ENCODE peak calls at places on chromosomes 12 and 14, in seven cellular contexts. One of them, this sample, is unnamed.

GRCh38 chr12:61538951-61539350 is 721.3 kb upstream of the USP15 start:
- DNase-seq in K562: no peak
- DNase-seq in SK-N-SH: no peak
- DNase-seq in HepG2: no peak
- DNase-seq in H1: no peak
- DNase-seq in HCT116: peak; percentile 26
- DNase-seq in T47D: no peak
- DNase-seq in this sample: no peak

GRCh38 chr12:93341409-93342044 is 36.2 kb upstream of the NUDT4 start:
- DNase-seq in K562: no peak
- DNase-seq in SK-N-SH: no peak
- DNase-seq in HepG2: no peak
- DNase-seq in H1: no peak
- DNase-seq in HCT116: no peak
- DNase-seq in T47D: no peak
- DNase-seq in this sample: no peak

GRCh38 chr12:23368590-23368989 is 580.9 kb downstream of the SOX5 start:
- DNase-seq in K562: no peak
- DNase-seq in SK-N-SH: no peak
- DNase-seq in HepG2: no peak
- DNase-seq in H1: no peak
- DNase-seq in HCT116: no peak
- DNase-seq in T47D: no peak
- DNase-seq in this sample: no peak

GRCh38 chr12:94244165-94245133 is 96.1 kb downstream of the PLXNC1 start:
- DNase-seq in K562: no peak
- DNase-seq in SK-N-SH: no peak
- DNase-seq in HepG2: no peak
- DNase-seq in H1: no peak
- DNase-seq in HCT116: no peak
- DNase-seq in T47D: no peak
- DNase-seq in this sample: no peak

GRCh38 chr12:70920251-70920851 is at the start of gene PTPRR:
- DNase-seq in K562: no peak
- DNase-seq in SK-N-SH: peak; percentile 76
- DNase-seq in HepG2: no peak
- DNase-seq in H1: no peak
- DNase-seq in HCT116: no peak
- DNase-seq in T47D: no peak
- DNase-seq in this sample: no peak

GRCh38 chr14:61620130-61620946 is 75.0 kb upstream of the HIF1A start:
- DNase-seq in K562: no peak
- DNase-seq in SK-N-SH: no peak
- DNase-seq in HepG2: peak; percentile 32
- DNase-seq in H1: no peak
- DNase-seq in HCT116: no peak
- DNase-seq in T47D: no peak
- DNase-seq in this sample: peak; percentile 35

GRCh38 chr12:52230364-52231281 is 2.4 kb upstream of the KRT7 start:
- DNase-seq in K562: no peak
- DNase-seq in SK-N-SH: peak; percentile 23
- DNase-seq in HepG2: no peak
- DNase-seq in H1: no peak
- DNase-seq in HCT116: no peak
- DNase-seq in T47D: no peak
- DNase-seq in this sample: no peak

GRCh38 chr12:13436696-13437391 is 240.3 kb downstream of the EMP1 start:
- DNase-seq in K562: peak; percentile 60
- DNase-seq in SK-N-SH: peak; percentile 20
- DNase-seq in HepG2: no peak
- DNase-seq in H1: no peak
- DNase-seq in HCT116: no peak
- DNase-seq in T47D: no peak
- DNase-seq in this sample: no peak

GRCh38 chr14:54935958-54936357 is 33.3 kb upstream of the GCH1 start:
- DNase-seq in K562: no peak
- DNase-seq in SK-N-SH: no peak
- DNase-seq in HepG2: peak; percentile 5
- DNase-seq in H1: no peak
- DNase-seq in HCT116: no peak
- DNase-seq in T47D: no peak
- DNase-seq in this sample: no peak

GRCh38 chr12:54156578-54156977 is 32.2 kb downstream of the SMUG1 start:
- DNase-seq in K562: no peak
- DNase-seq in SK-N-SH: no peak
- DNase-seq in HepG2: no peak
- DNase-seq in H1: no peak
- DNase-seq in HCT116: no peak
- DNase-seq in T47D: no peak
- DNase-seq in this sample: no peak

GRCh38 chr14:53890611-53891091 is 66.0 kb downstream of the BMP4 start:
- DNase-seq in K562: no peak
- DNase-seq in SK-N-SH: no peak
- DNase-seq in HepG2: peak; percentile 46
- DNase-seq in H1: peak; percentile 57
- DNase-seq in HCT116: no peak
- DNase-seq in T47D: no peak
- DNase-seq in this sample: no peak

GRCh38 chr12:51364026-51364425 is 17.5 kb upstream of the CELA1 start:
- DNase-seq in K562: no peak
- DNase-seq in SK-N-SH: no peak
- DNase-seq in HepG2: no peak
- DNase-seq in H1: no peak
- DNase-seq in HCT116: no peak
- DNase-seq in T47D: no peak
- DNase-seq in this sample: no peak

GRCh38 chr12:14959916-14960315 is 1.5 kb downstream of the ARHGDIB start:
- DNase-seq in K562: no peak
- DNase-seq in SK-N-SH: no peak
- DNase-seq in HepG2: no peak
- DNase-seq in H1: no peak
- DNase-seq in HCT116: no peak
- DNase-seq in T47D: no peak
- DNase-seq in this sample: no peak

GRCh38 chr14:105666420-105666819 is 140.0 kb downstream of the TMEM121 start:
- DNase-seq in K562: no peak
- DNase-seq in SK-N-SH: no peak
- DNase-seq in HepG2: no peak
- DNase-seq in H1: no peak
- DNase-seq in HCT116: no peak
- DNase-seq in T47D: no peak
- DNase-seq in this sample: no peak

GRCh38 chr12:47085815-47086252 is 6.1 kb upstream of the AMIGO2 start:
- DNase-seq in K562: no peak
- DNase-seq in SK-N-SH: no peak
- DNase-seq in HepG2: peak; percentile 41
- DNase-seq in H1: no peak
- DNase-seq in HCT116: no peak
- DNase-seq in T47D: no peak
- DNase-seq in this sample: no peak

GRCh38 chr14:40847496-40847895 is 759.2 kb upstream of the LRFN5 start:
- DNase-seq in K562: no peak
- DNase-seq in SK-N-SH: no peak
- DNase-seq in HepG2: no peak
- DNase-seq in H1: no peak
- DNase-seq in HCT116: no peak
- DNase-seq in T47D: no peak
- DNase-seq in this sample: no peak

GRCh38 chr14:54211562-54212308 is 185.1 kb upstream of the CDKN3 start:
- DNase-seq in K562: no peak
- DNase-seq in SK-N-SH: no peak
- DNase-seq in HepG2: no peak
- DNase-seq in H1: no peak
- DNase-seq in HCT116: peak; percentile 64
- DNase-seq in T47D: no peak
- DNase-seq in this sample: no peak

GRCh38 chr14:104316121-104316722 is 177.8 kb downstream of the KIF26A start:
- DNase-seq in K562: no peak
- DNase-seq in SK-N-SH: no peak
- DNase-seq in HepG2: no peak
- DNase-seq in H1: no peak
- DNase-seq in HCT116: no peak
- DNase-seq in T47D: no peak
- DNase-seq in this sample: no peak

GRCh38 chr12:45186762-45187161 is 29.1 kb upstream of the ANO6 start:
- DNase-seq in K562: no peak
- DNase-seq in SK-N-SH: no peak
- DNase-seq in HepG2: no peak
- DNase-seq in H1: no peak
- DNase-seq in HCT116: no peak
- DNase-seq in T47D: no peak
- DNase-seq in this sample: no peak

GRCh38 chr12:19419086-19419485 is 20.2 kb upstream of the AEBP2 start:
- DNase-seq in K562: no peak
- DNase-seq in SK-N-SH: no peak
- DNase-seq in HepG2: no peak
- DNase-seq in H1: no peak
- DNase-seq in HCT116: no peak
- DNase-seq in T47D: no peak
- DNase-seq in this sample: no peak

GRCh38 chr12:126337556-126337955 is 1272.3 kb downstream of the AACS start:
- DNase-seq in K562: no peak
- DNase-seq in SK-N-SH: peak; percentile 6
- DNase-seq in HepG2: no peak
- DNase-seq in H1: no peak
- DNase-seq in HCT116: no peak
- DNase-seq in T47D: no peak
- DNase-seq in this sample: no peak

GRCh38 chr14:85731198-85731597 is 201.3 kb downstream of the FLRT2 start:
- DNase-seq in K562: no peak
- DNase-seq in SK-N-SH: no peak
- DNase-seq in HepG2: no peak
- DNase-seq in H1: no peak
- DNase-seq in HCT116: no peak
- DNase-seq in T47D: no peak
- DNase-seq in this sample: no peak

GRCh38 chr12:8065991-8066594 is at the start of gene C3AR1:
- DNase-seq in K562: no peak
- DNase-seq in SK-N-SH: no peak
- DNase-seq in HepG2: no peak
- DNase-seq in H1: no peak
- DNase-seq in HCT116: no peak
- DNase-seq in T47D: no peak
- DNase-seq in this sample: no peak

GRCh38 chr12:123713398-123714301 is 1.5 kb downstream of the ATP6V0A2 start:
- DNase-seq in K562: no peak
- DNase-seq in SK-N-SH: peak; percentile 27
- DNase-seq in HepG2: peak; percentile 16
- DNase-seq in H1: no peak
- DNase-seq in HCT116: no peak
- DNase-seq in T47D: peak; percentile 29
- DNase-seq in this sample: no peak

GRCh38 chr12:29149691-29150382 is 759 bp downstream of the FAR2 start:
- DNase-seq in K562: no peak
- DNase-seq in SK-N-SH: no peak
- DNase-seq in HepG2: no peak
- DNase-seq in H1: no peak
- DNase-seq in HCT116: no peak
- DNase-seq in T47D: no peak
- DNase-seq in this sample: no peak

GRCh38 chr12:27841392-27841882 is 61.4 kb upstream of the MANSC4 start:
- DNase-seq in K562: no peak
- DNase-seq in SK-N-SH: no peak
- DNase-seq in HepG2: no peak
- DNase-seq in H1: no peak
- DNase-seq in HCT116: peak; percentile 44
- DNase-seq in T47D: no peak
- DNase-seq in this sample: no peak

GRCh38 chr12:116087399-116087798 is 190.1 kb downstream of the MED13L start:
- DNase-seq in K562: no peak
- DNase-seq in SK-N-SH: no peak
- DNase-seq in HepG2: no peak
- DNase-seq in H1: no peak
- DNase-seq in HCT116: no peak
- DNase-seq in T47D: no peak
- DNase-seq in this sample: no peak

GRCh38 chr12:131738196-131738595 is 27.3 kb downstream of the SFSWAP start:
- DNase-seq in K562: no peak
- DNase-seq in SK-N-SH: no peak
- DNase-seq in HepG2: no peak
- DNase-seq in H1: no peak
- DNase-seq in HCT116: no peak
- DNase-seq in T47D: no peak
- DNase-seq in this sample: no peak

GRCh38 chr14:37778135-37778943 is 182.9 kb downstream of the TTC6 start:
- DNase-seq in K562: no peak
- DNase-seq in SK-N-SH: no peak
- DNase-seq in HepG2: no peak
- DNase-seq in H1: no peak
- DNase-seq in HCT116: no peak
- DNase-seq in T47D: no peak
- DNase-seq in this sample: no peak
- TF ChIP-seq JUND in K562: no peak
- TF ChIP-seq JUND in SK-N-SH: no peak
- TF ChIP-seq JUND in HepG2: no peak
- TF ChIP-seq JUND in H1: no peak
- TF ChIP-seq JUND in HCT116: no peak
- TF ChIP-seq JUND in T47D: no peak
- TF ChIP-seq JUND in this sample: no peak

DNA sequence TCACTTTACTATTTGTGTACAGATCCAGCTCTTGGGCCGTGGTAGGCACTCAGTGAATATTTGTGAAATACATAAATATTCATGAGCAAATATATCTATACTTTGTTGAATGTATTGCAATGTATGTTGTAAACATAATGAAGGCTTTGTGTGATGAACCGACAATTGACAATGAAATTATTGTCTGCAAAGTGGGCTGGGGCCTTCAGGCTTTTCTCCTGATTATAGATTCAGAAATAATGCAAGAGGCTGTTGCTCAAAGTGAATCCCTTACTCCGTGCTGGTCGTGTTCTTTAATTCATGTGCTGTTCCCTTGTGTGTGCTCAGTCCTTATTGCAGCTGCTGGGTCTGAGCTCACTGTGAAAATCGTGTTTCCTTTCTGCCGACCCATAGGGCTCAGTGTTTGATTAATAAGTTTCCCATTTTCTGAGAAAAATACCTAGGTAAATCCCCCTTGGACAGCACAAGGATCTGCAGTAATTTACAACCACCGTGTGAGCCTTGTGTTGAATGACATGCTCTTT is 81.4 kb downstream of the RGS6 start:
- DNase-seq in K562: no peak
- DNase-seq in SK-N-SH: no peak
- DNase-seq in HepG2: no peak
- DNase-seq in H1: no peak
- DNase-seq in HCT116: no peak
- DNase-seq in T47D: no peak
- DNase-seq in this sample: no peak
- TF ChIP-seq JUND in K562: no peak
- TF ChIP-seq JUND in SK-N-SH: no peak
- TF ChIP-seq JUND in HepG2: no peak
- TF ChIP-seq JUND in H1: no peak
- TF ChIP-seq JUND in HCT116: no peak
- TF ChIP-seq JUND in T47D: no peak
- TF ChIP-seq JUND in this sample: no peak

GRCh38 chr14:100147181-100147631 is 12.2 kb downstream of the DEGS2 start:
- DNase-seq in K562: no peak
- DNase-seq in SK-N-SH: peak; percentile 26
- DNase-seq in HepG2: no peak
- DNase-seq in H1: no peak
- DNase-seq in HCT116: no peak
- DNase-seq in T47D: no peak
- DNase-seq in this sample: no peak
- TF ChIP-seq JUND in K562: no peak
- TF ChIP-seq JUND in SK-N-SH: no peak
- TF ChIP-seq JUND in HepG2: no peak
- TF ChIP-seq JUND in H1: no peak
- TF ChIP-seq JUND in HCT116: no peak
- TF ChIP-seq JUND in T47D: no peak
- TF ChIP-seq JUND in this sample: no peak

GRCh38 chr14:79334272-79334671 is 877.0 kb downstream of the DIO2 start:
- DNase-seq in K562: no peak
- DNase-seq in SK-N-SH: no peak
- DNase-seq in HepG2: no peak
- DNase-seq in H1: no peak
- DNase-seq in HCT116: no peak
- DNase-seq in T47D: no peak
- DNase-seq in this sample: no peak
- TF ChIP-seq JUND in K562: no peak
- TF ChIP-seq JUND in SK-N-SH: no peak
- TF ChIP-seq JUND in HepG2: no peak
- TF ChIP-seq JUND in H1: no peak
- TF ChIP-seq JUND in HCT116: no peak
- TF ChIP-seq JUND in T47D: no peak
- TF ChIP-seq JUND in this sample: no peak

This sample was measured in GM12878.